ENCODE peak calls at places on chromosomes 3 and 15, in five cellular contexts. N is pancreas, F is sigmoid colon, G is HCT116, A is transverse colon. H is an unnamed sample.

GRCh38 chr3:32140943-32141342 is 34.5 kb downstream of the GPD1L start:
- DNase-seq in N (no peak), F (no peak), G (no peak), A (no peak), H (no peak)

GRCh38 chr3:110296885-110297284 is 774.7 kb upstream of the NECTIN3 start:
- DNase-seq in N (no peak), F (no peak), G (no peak), A (no peak), H (no peak)

GRCh38 chr15:81894069-81894468 is 151.7 kb downstream of the MEX3B start:
- DNase-seq in N (no peak), F (no peak), G (no peak), A (no peak), H (no peak)

GRCh38 chr3:32743934-32744333 is 58.9 kb downstream of the CNOT10 start:
- DNase-seq in N (no peak), F (no peak), G (no peak), A (peak), H (no peak)

GRCh38 chr15:33852094-33852493 is 116.2 kb upstream of the CHRM5 start:
- DNase-seq in N (no peak), F (no peak), G (no peak), A (no peak), H (no peak)

GRCh38 chr3:17740703-17741102 is 1.7 kb downstream of the TBC1D5 start:
- DNase-seq in N (no peak), F (no peak), G (no peak), A (no peak), H (no peak)

GRCh38 chr3:81105761-81106160 is 655.7 kb downstream of the GBE1 start:
- DNase-seq in N (no peak), F (no peak), G (no peak), A (no peak), H (no peak)

GRCh38 chr3:64094713-64095079 is 71.4 kb upstream of the PSMD6 start:
- DNase-seq in N (no peak), F (no peak), G (no peak), A (no peak), H (no peak)

GRCh38 chr3:155034786-155035185 is 45.3 kb upstream of the MME start:
- DNase-seq in N (no peak), F (no peak), G (no peak), A (no peak), H (no peak)

GRCh38 chr15:99651023-99651807 is 82.0 kb downstream of the LYSMD4 start:
- DNase-seq in N (no peak), F (no peak), G (no peak), A (no peak), H (no peak)

GRCh38 chr3:86785381-86785780 is 205.6 kb downstream of the VGLL3 start:
- DNase-seq in N (no peak), F (no peak), G (no peak), A (no peak), H (no peak)

GRCh38 chr15:78242128-78242527 is 7.8 kb upstream of the ACSBG1 start:
- DNase-seq in N (no peak), F (peak), G (no peak), A (peak), H (no peak)

GRCh38 chr3:146421814-146422748 is 47.3 kb downstream of the PLSCR2 start:
- DNase-seq in N (no peak), F (no peak), G (no peak), A (no peak), H (no peak)

GRCh38 chr15:88782465-88782864 is 20.8 kb upstream of the ACAN start:
- DNase-seq in N (no peak), F (no peak), G (no peak), A (no peak), H (no peak)

GRCh38 chr15:62392411-62392810 is 227.3 kb upstream of the C2CD4B start:
- DNase-seq in N (no peak), F (no peak), G (no peak), A (peak), H (no peak)

GRCh38 chr3:39327746-39328349 is 1.7 kb upstream of the CCR8 start:
- DNase-seq in N (no peak), F (no peak), G (no peak), A (no peak), H (no peak)

GRCh38 chr3:15820911-15821310 is 23.1 kb upstream of the ANKRD28 start:
- DNase-seq in N (no peak), F (no peak), G (no peak), A (no peak), H (no peak)
- TF ChIP-seq CTCF in N (no peak), F (no peak), G (no peak), A (no peak), H (peak)

GRCh38 chr15:74615313-74616019 is at the start of gene CLK3:
- DNase-seq in N (peak), F (peak), G (peak), A (peak), H (no peak)
- TF ChIP-seq CTCF in N (no peak), F (no peak), G (no peak), A (no peak), H (no peak)

DNA sequence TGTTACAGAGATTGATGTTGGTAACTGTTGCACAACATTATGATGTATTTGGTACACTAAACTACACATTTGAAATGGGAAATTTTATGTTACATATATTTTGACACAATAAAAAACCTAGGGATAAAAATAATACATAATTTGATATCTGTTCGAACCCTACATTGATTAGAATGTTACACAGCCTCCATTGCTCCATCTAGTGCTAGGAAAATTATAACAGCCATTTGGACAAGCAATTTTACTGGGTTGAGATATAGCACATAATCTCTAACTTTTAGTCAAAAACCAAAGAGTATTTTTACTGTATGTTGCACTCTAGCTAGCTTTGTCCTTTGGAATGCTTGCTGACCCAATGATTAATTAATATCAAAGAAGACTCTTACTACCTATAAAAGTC is 108.1 kb downstream of the LSAMP start:
- DNase-seq in N (no peak), F (no peak), G (no peak), A (no peak), H (no peak)
- TF ChIP-seq CTCF in N (no peak), F (no peak), G (peak), A (no peak), H (peak)

GRCh38 chr3:99625237-99625622 is 13.2 kb upstream of the COL8A1 start:
- DNase-seq in N (no peak), F (no peak), G (no peak), A (no peak), H (no peak)

GRCh38 chr3:99624536-99625236 is 13.7 kb upstream of the COL8A1 start:
- DNase-seq in N (no peak), F (no peak), G (no peak), A (no peak), H (no peak)

GRCh38 chr3:99620976-99621375 is 17.4 kb upstream of the COL8A1 start:
- DNase-seq in N (no peak), F (no peak), G (no peak), A (no peak), H (no peak)

GRCh38 chr3:99614768-99615167 is 23.6 kb upstream of the COL8A1 start:
- DNase-seq in N (no peak), F (no peak), G (no peak), A (no peak), H (no peak)

GRCh38 chr3:99620077-99620476 is 18.3 kb upstream of the COL8A1 start:
- DNase-seq in N (no peak), F (no peak), G (no peak), A (no peak), H (no peak)
- TF ChIP-seq CTCF in N (no peak), F (no peak), G (peak), A (no peak), H (peak)

GRCh38 chr3:5796541-5796940 is 609.0 kb downstream of the EDEM1 start:
- DNase-seq in N (no peak), F (no peak), G (no peak), A (no peak), H (no peak)

GRCh38 chr3:5800965-5801364 is 613.5 kb downstream of the EDEM1 start:
- DNase-seq in N (no peak), F (no peak), G (no peak), A (no peak), H (no peak)

GRCh38 chr3:5798809-5799208 is 611.3 kb downstream of the EDEM1 start:
- DNase-seq in N (no peak), F (no peak), G (no peak), A (no peak), H (no peak)

DNA sequence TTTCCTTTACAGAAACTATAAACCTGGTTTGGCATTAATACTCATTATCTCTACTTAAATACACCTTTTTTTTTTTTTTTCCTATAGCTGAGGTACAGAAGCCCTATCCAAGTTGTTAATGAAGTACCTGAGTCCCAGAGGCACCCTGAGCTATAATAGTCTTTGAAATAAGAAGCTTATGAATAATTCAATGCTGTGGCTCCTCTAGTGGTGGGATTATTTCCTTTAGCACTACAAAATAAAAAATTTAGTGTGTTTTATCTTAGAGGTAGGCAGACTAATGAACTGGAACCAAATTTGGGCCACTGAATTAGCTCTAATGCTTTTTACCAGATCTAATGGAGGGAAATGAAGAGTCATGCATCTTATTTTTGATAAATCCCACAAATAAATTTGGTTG is 611.9 kb downstream of the EDEM1 start:
- DNase-seq in N (no peak), F (no peak), G (no peak), A (no peak), H (no peak)
- TF ChIP-seq CTCF in N (no peak), F (no peak), G (peak), A (no peak), H (no peak)

DNA sequence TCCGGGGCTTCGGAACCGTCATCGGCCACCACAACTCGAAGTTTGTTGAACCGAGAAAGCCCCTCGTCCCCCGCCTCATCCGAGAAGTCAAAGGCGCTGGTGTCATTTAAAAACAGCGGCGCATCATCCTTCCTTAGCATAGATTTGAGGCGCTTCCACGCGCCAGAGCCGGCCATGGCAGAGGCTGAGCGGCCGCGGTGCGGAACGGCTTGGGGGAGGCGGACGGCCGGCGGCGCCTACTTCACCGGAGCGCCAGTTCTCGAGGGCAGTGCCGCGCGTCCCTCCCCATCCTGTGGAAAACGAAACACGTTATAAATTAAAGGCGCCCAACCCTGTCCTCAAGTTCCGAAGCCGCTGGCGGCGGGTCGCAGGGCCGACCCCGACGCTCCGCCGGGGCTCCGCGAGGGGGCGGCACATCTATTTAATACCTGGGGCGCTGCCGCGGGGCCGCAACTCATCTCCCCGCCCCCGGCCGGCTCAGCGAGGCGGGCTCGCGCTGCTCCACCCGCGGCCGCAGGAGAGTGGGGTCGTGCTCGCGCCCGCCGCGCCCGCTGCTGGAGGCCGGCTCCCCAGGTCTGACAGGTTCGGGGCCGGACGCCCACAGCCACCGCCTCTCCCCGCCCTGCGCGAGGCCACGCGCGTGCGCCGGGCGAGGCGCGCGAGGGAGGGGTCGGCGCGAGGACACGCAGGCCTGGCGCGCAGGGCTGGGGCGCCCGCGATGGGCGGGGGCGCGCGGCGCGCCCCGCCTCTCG is at the start of gene SLC30A4:
- DNase-seq in N (peak), F (peak), G (no peak), A (peak), H (no peak)
- TF ChIP-seq CTCF in N (no peak), F (no peak), G (peak), A (peak), H (peak)